ENCODE peak calls at places on chromosomes 3 and 15, in four cellular contexts. F, O, Z and N are unnamed samples.

GRCh38 chr3:60399861-60400845 is 851.1 kb downstream of the FHIT start:
- DNase-seq in F (peak; percentile 3), Z (no peak), O (no peak), N (no peak)

GRCh38 chr15:58549013-58549779 is 117.4 kb downstream of the LIPC start:
- DNase-seq in O (no peak), Z (no peak), F (peak; percentile 74), N (peak; percentile 83)

GRCh38 chr3:195411831-195412230 is 31.0 kb downstream of the ACAP2 start:
- DNase-seq in O (no peak), F (peak; percentile 60), Z (no peak), N (no peak)

GRCh38 chr15:27670481-27670880 is 428.6 kb downstream of the OCA2 start:
- DNase-seq in Z (no peak), F (no peak), O (no peak), N (no peak)

GRCh38 chr15:68062214-68062613 is 8.1 kb downstream of the PIAS1 start:
- DNase-seq in O (no peak), Z (no peak), F (no peak), N (no peak)

GRCh38 chr3:12663311-12663935 is 494 bp downstream of the RAF1 start:
- DNase-seq in O (no peak), F (no peak), Z (no peak), N (no peak)

GRCh38 chr3:38707730-38708129 is 58.2 kb upstream of the SCN5A start:
- DNase-seq in Z (no peak), F (no peak), O (no peak), N (no peak)

GRCh38 chr3:28745436-28745835 is 396.8 kb upstream of the AZI2 start:
- DNase-seq in Z (no peak), O (no peak), F (no peak), N (peak; percentile 15)

GRCh38 chr3:142315083-142315482 is 89.7 kb upstream of the GK5 start:
- DNase-seq in F (peak; percentile 87), Z (no peak), O (no peak), N (peak; percentile 71)

GRCh38 chr3:69322110-69322509 is 63.8 kb downstream of the FRMD4B start:
- DNase-seq in F (no peak), O (no peak), Z (no peak), N (no peak)

GRCh38 chr3:30848093-30848779 is 46.2 kb downstream of the GADL1 start:
- DNase-seq in O (no peak), Z (no peak), F (no peak), N (no peak)

GRCh38 chr3:157131861-157132260 is 28.1 kb downstream of the CCNL1 start:
- DNase-seq in F (peak; percentile 61), O (no peak), Z (no peak), N (peak; percentile 26)

GRCh38 chr15:48191574-48192225 is at the start of gene CTXN2:
- DNase-seq in O (no peak), Z (peak; percentile 24), F (no peak), N (peak; percentile 2)

GRCh38 chr3:115671761-115672455 is 48.6 kb downstream of the GAP43 start:
- DNase-seq in F (no peak), O (no peak), Z (no peak), N (peak; percentile 36)

GRCh38 chr15:70318594-70318993 is 220.9 kb upstream of the TLE3 start:
- DNase-seq in O (no peak), F (no peak), Z (no peak), N (no peak)

GRCh38 chr3:10443272-10443671 is 62.1 kb downstream of the ATP2B2 start:
- DNase-seq in O (no peak), F (no peak), Z (no peak), N (no peak)

GRCh38 chr3:184008161-184008560 is 9.5 kb downstream of the ABCC5 start:
- DNase-seq in F (no peak), O (no peak), Z (no peak), N (no peak)

GRCh38 chr3:67605377-67605776 is 49.0 kb downstream of the SUCLG2 start:
- DNase-seq in F (peak; percentile 83), Z (peak; percentile 6), O (no peak), N (peak; percentile 35)

GRCh38 chr3:44069276-44069675 is 172.4 kb upstream of the TOPAZ1 start:
- DNase-seq in Z (no peak), F (no peak), O (no peak), N (no peak)

GRCh38 chr3:12345141-12345561 is 56.3 kb downstream of the PPARG start:
- DNase-seq in O (no peak), F (peak; percentile 62), Z (no peak), N (peak; percentile 53)

GRCh38 chr3:95721938-95722337 is 1092.5 kb upstream of the EPHA6 start:
- DNase-seq in Z (no peak), O (no peak), F (no peak), N (peak; percentile 58)

GRCh38 chr3:127786358-127787070 is 35.8 kb downstream of the MGLL start:
- DNase-seq in Z (no peak), F (peak; percentile 62), O (no peak), N (no peak)

GRCh38 chr3:119628390-119628789 is 30.7 kb downstream of the PLA1A start:
- DNase-seq in O (no peak), Z (no peak), F (no peak), N (no peak)

GRCh38 chr3:24123596-24123995 is 178.5 kb downstream of the NR1D2 start:
- DNase-seq in O (no peak), F (peak; percentile 6), Z (no peak), N (peak; percentile 22)

GRCh38 chr3:171388537-171388936 is 71.7 kb downstream of the TNIK start:
- DNase-seq in Z (no peak), F (no peak), O (no peak), N (no peak)

GRCh38 chr3:198113219-198114053 is 153.4 kb downstream of the LMLN start:
- DNase-seq in O (peak; percentile 53), F (no peak), Z (no peak), N (peak; percentile 3)

GRCh38 chr15:79418693-79419279 is 13.3 kb upstream of the MINAR1 start:
- DNase-seq in O (no peak), F (no peak), Z (no peak), N (no peak)

GRCh38 chr15:88484781-88485246 is 17.3 kb downstream of the MRPS11 start:
- DNase-seq in O (no peak), Z (peak; percentile 76), F (peak; percentile 64), N (peak; percentile 10)

GRCh38 chr15:31032959-31033358 is 41.5 kb upstream of the MTMR10 start:
- DNase-seq in F (peak; percentile 76), Z (no peak), O (no peak), N (peak; percentile 8)

GRCh38 chr3:40800343-40800742 is 275.6 kb downstream of the ZNF621 start:
- DNase-seq in F (peak; percentile 15), O (no peak), Z (no peak), N (peak; percentile 89)

GRCh38 chr3:31278532-31278931 is 254.2 kb upstream of the STT3B start:
- DNase-seq in O (no peak), Z (no peak), F (no peak), N (no peak)

GRCh38 chr3:170038434-170039110 is 777 bp downstream of the GPR160 start:
- DNase-seq in F (no peak), Z (no peak), O (peak; percentile 77), N (peak; percentile 10)

DNA sequence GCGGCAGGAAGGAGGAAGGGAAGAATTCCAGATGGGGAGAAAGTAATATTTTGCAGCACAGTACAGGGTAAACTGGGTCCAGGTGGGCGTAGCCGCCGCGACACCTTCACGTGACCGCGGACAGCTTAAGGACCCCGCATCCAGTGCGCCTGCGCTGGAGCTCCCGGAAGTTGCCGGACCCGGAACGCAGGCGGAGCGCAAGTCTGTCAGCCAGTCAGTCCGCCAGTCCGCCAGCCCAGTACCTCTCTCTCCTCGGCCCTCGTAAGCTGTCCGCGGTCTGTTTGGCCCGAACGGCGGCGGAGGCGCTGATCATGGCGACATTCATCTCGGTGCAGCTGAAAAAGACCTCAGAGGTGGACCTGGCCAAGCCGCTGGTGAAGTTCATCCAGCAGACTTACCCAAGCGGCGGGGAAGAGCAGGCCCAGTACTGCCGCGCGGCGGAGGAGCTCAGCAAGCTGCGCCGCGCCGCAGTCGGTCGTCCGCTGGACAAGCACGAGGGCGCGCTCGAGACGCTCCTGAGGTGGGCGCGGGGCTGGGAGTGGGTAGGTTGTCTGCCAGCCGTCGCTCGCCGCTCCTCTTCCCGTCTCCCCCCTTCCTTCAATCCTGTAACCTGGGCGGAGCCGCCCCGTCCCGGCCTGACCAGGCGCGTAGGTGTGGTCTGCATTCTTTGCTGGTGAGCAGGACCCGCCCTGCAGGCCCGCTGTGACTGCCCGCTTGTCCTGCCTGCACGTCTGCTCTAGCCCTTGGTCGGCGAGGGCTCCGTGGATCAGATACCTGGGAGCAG is at the start of gene PDCD6IP:
- DNase-seq in Z (peak; percentile 85), O (peak; percentile 96), F (peak; percentile 89), N (peak; percentile 93)
- H2AK5ac ChIP-seq in Z (no peak within 1 kb of the TSS), O (no peak within 1 kb of the TSS), F (peak within 1 kb of the TSS; percentile 61), N (no peak within 1 kb of the TSS)

GRCh38 chr3:14210281-14210670 is 31.7 kb downstream of the LSM3 start:
- DNase-seq in O (no peak), F (peak; percentile 33), Z (no peak), N (peak; percentile 48)
- H4K91ac ChIP-seq in O (no peak overlapping the region), F (peak overlapping the region; percentile 98), Z (no peak overlapping the region), N (no peak overlapping the region)

GRCh38 chr15:56886878-56887781 is 31.3 kb upstream of the TCF12 start:
- DNase-seq in Z (peak; percentile 94), F (peak; percentile 95), O (peak; percentile 93), N (peak; percentile 97)
- H3K14ac ChIP-seq in Z (no peak overlapping the region), F (peak overlapping the region; percentile 97), O (peak overlapping the region; percentile 26), N (no peak overlapping the region)

GRCh38 chr15:77622212-77622941 is 10.3 kb downstream of the LINGO1 start:
- DNase-seq in Z (no peak), F (no peak), O (peak; percentile 55), N (peak; percentile 28)

GRCh38 chr15:77620960-77621647 is 11.6 kb downstream of the LINGO1 start:
- DNase-seq in Z (no peak), O (no peak), F (no peak), N (no peak)

GRCh38 chr15:77623008-77623877 is 9.5 kb downstream of the LINGO1 start:
- DNase-seq in O (no peak), F (no peak), Z (no peak), N (peak; percentile 25)

GRCh38 chr15:77620297-77620696 is 12.4 kb downstream of the LINGO1 start:
- DNase-seq in Z (no peak), O (no peak), F (no peak), N (no peak)

GRCh38 chr15:77621847-77622211 is 10.9 kb downstream of the LINGO1 start:
- DNase-seq in O (no peak), F (no peak), Z (no peak), N (no peak)
- H2AK5ac ChIP-seq in O (peak overlapping the region; percentile 43), F (no peak overlapping the region), Z (peak overlapping the region; percentile 95), N (no peak overlapping the region)

GRCh38 chr15:43134157-43134637 is 811 bp downstream of the TMEM62 start:
- DNase-seq in O (peak; percentile 37), F (no peak), Z (no peak), N (no peak)
- H4K91ac ChIP-seq in O (no peak overlapping the region), F (peak overlapping the region; percentile 54), Z (no peak overlapping the region), N (no peak overlapping the region)

GRCh38 chr3:50321844-50322385 is 630 bp downstream of the HYAL2 start:
- DNase-seq in Z (peak; percentile 94), F (no peak), O (no peak), N (no peak)
- H3K14ac ChIP-seq in Z (peak overlapping the region; percentile 39), F (no peak overlapping the region), O (peak overlapping the region; percentile 36), N (no peak overlapping the region)